ENCODE peak calls at places on chromosomes 3 and 15, in four cellular contexts. Z is CD8-positive, alpha-beta T cell; T is islet precursor cell; L is stimulated activated CD8-positive, alpha-beta memory T cell treated with anti-CD3 and anti-CD28 coated beads, Interleukin-2, amount 100 ng/mL, for 48 hours. R is an unnamed sample.

GRCh38 chr3:124131158-124132115 is 139.5 kb upstream of the ROPN1 start:
- DNase-seq in Z (no peak), T (no peak), L (no peak), R (no peak)

GRCh38 chr3:186067360-186068242 is 41.3 kb downstream of the ETV5 start:
- DNase-seq in Z (no peak), T (no peak), L (no peak), R (no peak)

GRCh38 chr15:73388256-73388781 is 19.6 kb upstream of the HCN4 start:
- DNase-seq in Z (no peak), T (peak), L (no peak), R (no peak)

GRCh38 chr3:129077222-129077621 is 16.6 kb downstream of the GP9 start:
- DNase-seq in Z (no peak), T (no peak), L (no peak), R (no peak)

GRCh38 chr15:61381501-61381900 is 152.4 kb upstream of the RORA start:
- DNase-seq in Z (no peak), T (no peak), L (no peak), R (no peak)

GRCh38 chr3:125403789-125404188 is 28.7 kb upstream of the ZNF148 start:
- DNase-seq in Z (no peak), T (no peak), L (no peak), R (no peak)

GRCh38 chr15:59376735-59377134 is 4.1 kb upstream of the MYO1E start:
- DNase-seq in Z (no peak), T (no peak), L (no peak), R (no peak)

GRCh38 chr3:181694805-181695660 is 16.7 kb upstream of the SOX2 start:
- DNase-seq in Z (no peak), T (peak), L (no peak), R (no peak)

GRCh38 chr3:101976473-101976872 is 127.2 kb downstream of the NFKBIZ start:
- DNase-seq in Z (no peak), T (no peak), L (no peak), R (no peak)

GRCh38 chr15:91263632-91264477 is 163.8 kb downstream of the SV2B start:
- DNase-seq in Z (no peak), T (peak), L (no peak), R (no peak)

GRCh38 chr3:122357828-122358617 is 25.0 kb downstream of the MIX23 start:
- DNase-seq in Z (no peak), T (no peak), L (no peak), R (no peak)

GRCh38 chr3:129892857-129893615 is 475 bp downstream of the TMCC1 start:
- DNase-seq in Z (peak), T (peak), L (peak), R (no peak)

GRCh38 chr15:32029862-32030781 is at the start of gene CHRNA7:
- DNase-seq in Z (no peak), T (peak), L (peak), R (peak)

GRCh38 chr3:38120690-38121450 is 16.1 kb downstream of the ACAA1 start:
- DNase-seq in Z (no peak), T (peak), L (no peak), R (no peak)

GRCh38 chr3:16148783-16149182 is 25.7 kb upstream of the GALNT15 start:
- DNase-seq in Z (no peak), T (no peak), L (no peak), R (no peak)

GRCh38 chr15:40295297-40295696 is 12.4 kb upstream of the ANKRD63 start:
- DNase-seq in Z (no peak), T (no peak), L (no peak), R (no peak)

GRCh38 chr3:27914199-27914598 is 192.1 kb upstream of the EOMES start:
- DNase-seq in Z (no peak), T (no peak), L (no peak), R (no peak)

GRCh38 chr3:61066800-61067199 is 184.5 kb downstream of the FHIT start:
- DNase-seq in Z (no peak), T (no peak), L (no peak), R (no peak)

GRCh38 chr3:39849992-39850706 is 40.7 kb downstream of the MYRIP start:
- DNase-seq in Z (no peak), T (peak), L (no peak), R (no peak)